ENCODE peak calls at places on chromosomes 16 and 17, in nine cellular contexts. B is naive thymus-derived CD4-positive, alpha-beta T cell; X is dorsolateral prefrontal cortex; A is effector memory CD4-positive, alpha-beta T cell; K is left lung; E is tibial nerve; O is thoracic aorta; P is sigmoid colon; H is neural progenitor cell. J is an unnamed sample.

GRCh38 chr16:69423189-69423588 is 1.2 kb upstream of the CYB5B start:
- DNase-seq in B (no peak), X (no peak), A (no peak), K (no peak), E (no peak), O (no peak), P (no peak), H (no peak), J (no peak)

GRCh38 chr16:3465911-3466584 is 22.6 kb downstream of the NAA60 start:
- DNase-seq in B (no peak), X (peak; percentile 46), A (no peak), K (no peak), E (no peak), O (no peak), P (no peak), H (no peak), J (no peak)

GRCh38 chr16:14028207-14028606 is 42.9 kb upstream of the MRTFB start:
- DNase-seq in B (no peak), X (no peak), A (no peak), K (no peak), E (no peak), O (no peak), P (no peak), H (no peak), J (no peak)

GRCh38 chr17:37490638-37491614 is 1.2 kb downstream of the DUSP14 start:
- DNase-seq in B (no peak), X (peak; percentile 51), A (no peak), K (peak; percentile 42), E (no peak), O (no peak), P (peak; percentile 85), H (peak; percentile 70), J (peak; percentile 64)

GRCh38 chr17:40519089-40519775 is 17.8 kb upstream of the TNS4 start:
- DNase-seq in B (no peak), X (peak; percentile 3), A (no peak), K (peak; percentile 19), E (no peak), O (no peak), P (peak; percentile 48), H (no peak), J (no peak)

GRCh38 chr17:27893834-27894503 is 804 bp upstream of the LYRM9 start:
- DNase-seq in B (no peak), X (no peak), A (no peak), K (no peak), E (no peak), O (no peak), P (no peak), H (no peak), J (no peak)

GRCh38 chr17:15038656-15039055 is 226.5 kb downstream of the PMP22 start:
- DNase-seq in B (no peak), X (no peak), A (no peak), K (peak; percentile 36), E (no peak), O (no peak), P (no peak), H (no peak), J (no peak)

GRCh38 chr17:63137163-63137562 is 171.1 kb downstream of the TANC2 start:
- DNase-seq in B (no peak), X (no peak), A (no peak), K (no peak), E (no peak), O (no peak), P (no peak), H (no peak), J (no peak)

GRCh38 chr16:89366561-89367537 is 123.5 kb downstream of the ANKRD11 start:
- DNase-seq in B (no peak), X (no peak), A (no peak), K (no peak), E (no peak), O (no peak), P (no peak), H (no peak), J (no peak)

GRCh38 chr16:89367538-89368059 is 122.8 kb downstream of the ANKRD11 start:
- DNase-seq in B (no peak), X (no peak), A (no peak), K (no peak), E (no peak), O (no peak), P (no peak), H (no peak), J (no peak)

GRCh38 chr16:89364603-89365002 is 125.8 kb downstream of the ANKRD11 start:
- DNase-seq in B (no peak), X (peak; percentile 56), A (no peak), K (no peak), E (no peak), O (no peak), P (no peak), H (no peak), J (no peak)

GRCh38 chr16:89365044-89365467 is 125.3 kb downstream of the ANKRD11 start:
- DNase-seq in B (no peak), X (no peak), A (no peak), K (no peak), E (no peak), O (no peak), P (no peak), H (no peak), J (no peak)

GRCh38 chr16:89365996-89366395 is 124.4 kb downstream of the ANKRD11 start:
- DNase-seq in B (no peak), X (no peak), A (no peak), K (no peak), E (no peak), O (no peak), P (no peak), H (no peak), J (no peak)
- H3K27ac ChIP-seq in B (no peak overlapping the region), X (no peak overlapping the region), A (no peak overlapping the region), K (no peak overlapping the region), E (no peak overlapping the region), O (no peak overlapping the region), P (no peak overlapping the region), H (no peak overlapping the region), J (no peak overlapping the region)

GRCh38 chr16:20676867-20677266 is 20.6 kb downstream of the ACSM1 start:
- DNase-seq in B (no peak), X (no peak), A (no peak), K (no peak), E (no peak), O (no peak), P (no peak), H (no peak), J (no peak)

GRCh38 chr16:20675488-20676267 is 21.8 kb downstream of the ACSM1 start:
- DNase-seq in B (no peak), X (no peak), A (no peak), K (peak; percentile 44), E (no peak), O (no peak), P (peak; percentile 71), H (peak; percentile 15), J (peak; percentile 64)

GRCh38 chr16:20674684-20675487 is 22.6 kb downstream of the ACSM1 start:
- DNase-seq in B (no peak), X (no peak), A (no peak), K (no peak), E (no peak), O (no peak), P (no peak), H (peak; percentile 18), J (peak; percentile 41)

GRCh38 chr16:20676268-20676828 is 21.1 kb downstream of the ACSM1 start:
- DNase-seq in B (no peak), X (no peak), A (no peak), K (no peak), E (no peak), O (no peak), P (no peak), H (no peak), J (no peak)

GRCh38 chr16:20678242-20678641 is 19.2 kb downstream of the ACSM1 start:
- DNase-seq in B (no peak), X (no peak), A (no peak), K (no peak), E (no peak), O (no peak), P (no peak), H (no peak), J (peak; percentile 37)
- H3K27ac ChIP-seq in B (no peak overlapping the region), X (no peak overlapping the region), A (no peak overlapping the region), K (no peak overlapping the region), E (no peak overlapping the region), O (no peak overlapping the region), P (no peak overlapping the region), H (no peak overlapping the region), J (peak overlapping the region; percentile 6)

GRCh38 chr17:80961931-80962330 is 29.7 kb upstream of the CHMP6 start:
- DNase-seq in B (no peak), X (no peak), A (no peak), K (no peak), E (no peak), O (no peak), P (no peak), H (no peak), J (no peak)

GRCh38 chr17:80960797-80961452 is 30.7 kb upstream of the CHMP6 start:
- DNase-seq in B (no peak), X (no peak), A (no peak), K (no peak), E (no peak), O (no peak), P (no peak), H (no peak), J (no peak)

GRCh38 chr17:80962356-80963329 is 29.0 kb upstream of the CHMP6 start:
- DNase-seq in B (no peak), X (no peak), A (no peak), K (no peak), E (no peak), O (no peak), P (no peak), H (no peak), J (no peak)

GRCh38 chr17:80960037-80960796 is 31.4 kb upstream of the CHMP6 start:
- DNase-seq in B (no peak), X (no peak), A (no peak), K (no peak), E (no peak), O (no peak), P (no peak), H (no peak), J (no peak)

DNA sequence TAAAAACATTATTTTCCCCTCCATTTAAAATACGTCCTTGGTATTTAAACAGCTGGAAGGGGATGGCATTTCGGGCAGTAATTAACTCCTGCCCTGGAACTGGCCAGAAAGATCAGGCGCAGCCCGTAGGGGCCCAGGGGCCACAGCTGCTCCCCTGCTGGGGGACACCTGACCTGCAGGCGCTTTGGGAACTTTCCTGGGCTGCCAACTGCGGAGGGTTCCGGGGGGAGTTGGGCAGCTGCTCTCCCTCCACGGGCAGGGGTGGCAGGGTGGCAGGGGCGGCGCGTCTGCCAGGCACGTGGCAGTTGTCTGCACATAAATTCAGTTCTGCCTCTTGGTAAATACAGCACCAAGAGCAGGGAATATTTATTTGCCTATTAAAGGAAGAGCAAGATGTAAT is 30.1 kb upstream of the CHMP6 start:
- DNase-seq in B (no peak), X (no peak), A (no peak), K (no peak), E (no peak), O (no peak), P (peak; percentile 86), H (no peak), J (no peak)
- H3K27ac ChIP-seq in B (no peak overlapping the region), X (no peak overlapping the region), A (no peak overlapping the region), K (no peak overlapping the region), E (no peak overlapping the region), O (peak overlapping the region; percentile 26), P (peak overlapping the region; percentile 93), H (no peak overlapping the region), J (no peak overlapping the region)

DNA sequence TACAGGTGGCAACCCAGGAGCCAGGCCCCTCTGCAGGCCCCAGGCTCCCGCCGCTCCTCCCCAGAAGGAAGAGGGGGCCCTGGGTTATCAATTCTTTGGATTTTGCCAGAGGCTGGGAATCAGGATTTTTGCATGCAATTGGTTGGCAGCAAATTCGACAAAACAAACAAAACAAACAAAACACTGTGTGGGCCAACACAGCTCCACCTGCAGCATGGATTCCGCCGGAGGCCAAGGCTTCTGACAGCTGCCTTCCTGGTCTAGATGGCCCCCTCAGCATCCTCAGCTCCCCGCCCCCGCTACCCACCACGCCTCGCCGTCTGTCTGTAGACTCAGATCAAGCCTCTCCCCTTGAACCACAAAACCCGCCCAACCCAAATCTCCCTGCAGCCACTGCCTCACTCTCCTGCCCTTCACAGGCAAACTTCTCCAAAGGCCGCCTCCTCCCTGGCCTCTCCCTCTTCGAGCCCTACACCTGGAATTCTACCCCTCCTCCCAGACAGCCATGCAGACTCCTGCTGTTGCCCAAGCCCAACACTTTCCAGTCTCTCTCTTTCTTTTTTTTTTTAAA is 58.0 kb downstream of the RTN4RL1 start:
- DNase-seq in B (no peak), X (no peak), A (no peak), K (no peak), E (no peak), O (no peak), P (no peak), H (peak; percentile 25), J (no peak)
- H3K27ac ChIP-seq in B (no peak overlapping the region), X (no peak overlapping the region), A (no peak overlapping the region), K (no peak overlapping the region), E (no peak overlapping the region), O (no peak overlapping the region), P (no peak overlapping the region), H (no peak overlapping the region), J (no peak overlapping the region)